ENCODE peak calls at places on chromosomes 1 and 21, in nine cellular contexts. S, Q, Y, R, O, E, I, G and M are unnamed samples. For H3K4me1, the result is how much of the 10 kb centered on the place peaks cover.

GRCh38 chr1:204319462-204319861 is 40.3 kb downstream of the PLEKHA6 start:
- DNase-seq in R (peak), Y (no peak), S (peak), Q (peak), O (no peak), G (peak), I (no peak), E (peak), M (no peak)

GRCh38 chr1:117574206-117574835 is 31.5 kb upstream of the TENT5C start:
- DNase-seq in E (no peak), O (no peak), S (peak), R (no peak), I (no peak), G (no peak), Q (no peak), Y (no peak), M (no peak)

GRCh38 chr1:75136158-75136815 is 2.1 kb downstream of the LHX8 start:
- DNase-seq in Q (no peak), S (no peak), E (peak), I (no peak), G (no peak), R (no peak), O (no peak), Y (no peak), M (no peak)

GRCh38 chr21:33478858-33479678 is 706 bp downstream of the TMEM50B start:
- DNase-seq in S (peak), R (peak), O (peak), E (peak), Q (peak), Y (no peak), G (no peak), I (peak), M (peak)

GRCh38 chr1:228274452-228275153 is 66.8 kb downstream of the OBSCN start:
- DNase-seq in S (no peak), Q (no peak), I (no peak), Y (no peak), O (peak), E (no peak), R (no peak), G (no peak), M (no peak)

GRCh38 chr1:171716620-171717019 is 25.2 kb downstream of the VAMP4 start:
- DNase-seq in Q (peak), O (no peak), G (no peak), E (peak), R (peak), Y (no peak), I (no peak), S (no peak), M (no peak)

GRCh38 chr1:161088587-161089110 is 709 bp downstream of the NECTIN4 start:
- DNase-seq in R (peak), Y (no peak), S (no peak), E (no peak), I (no peak), G (no peak), O (no peak), Q (peak), M (no peak)

GRCh38 chr1:214146523-214146922 is 134.4 kb upstream of the SMYD2 start:
- DNase-seq in E (no peak), R (no peak), S (no peak), G (no peak), Y (no peak), I (no peak), Q (peak), O (no peak), M (no peak)

GRCh38 chr1:175493999-175494336 is 249.4 kb downstream of the TNR start:
- DNase-seq in Y (no peak), O (no peak), E (no peak), S (no peak), G (no peak), I (no peak), Q (no peak), R (no peak), M (no peak)

GRCh38 chr1:55446351-55446750 is 231.2 kb upstream of the USP24 start:
- DNase-seq in O (no peak), Q (no peak), G (no peak), Y (no peak), E (peak), S (no peak), R (peak), I (no peak), M (no peak)

GRCh38 chr1:231828182-231828920 is 201.8 kb downstream of the DISC1 start:
- DNase-seq in R (peak), O (no peak), Y (no peak), S (no peak), I (no peak), G (peak), Q (peak), E (peak), M (no peak)

GRCh38 chr1:117674521-117675400 is 68.9 kb downstream of the TENT5C start:
- DNase-seq in Q (peak), Y (no peak), O (no peak), G (peak), E (no peak), S (peak), R (peak), I (peak), M (no peak)

GRCh38 chr1:162357681-162358266 is 18.9 kb downstream of the SPATA46 start:
- DNase-seq in I (no peak), S (no peak), Y (no peak), G (no peak), R (peak), Q (peak), E (peak), O (no peak), M (no peak)

GRCh38 chr1:245971711-245972085 is 535.4 kb downstream of the SMYD3 start:
- DNase-seq in G (no peak), E (peak), S (no peak), O (no peak), R (peak), I (no peak), Y (no peak), Q (no peak), M (no peak)

GRCh38 chr1:178689769-178690168 is 35.3 kb upstream of the RALGPS2 start:
- DNase-seq in G (no peak), R (peak), Y (no peak), I (no peak), E (no peak), Q (no peak), O (no peak), S (no peak), M (no peak)

DNA sequence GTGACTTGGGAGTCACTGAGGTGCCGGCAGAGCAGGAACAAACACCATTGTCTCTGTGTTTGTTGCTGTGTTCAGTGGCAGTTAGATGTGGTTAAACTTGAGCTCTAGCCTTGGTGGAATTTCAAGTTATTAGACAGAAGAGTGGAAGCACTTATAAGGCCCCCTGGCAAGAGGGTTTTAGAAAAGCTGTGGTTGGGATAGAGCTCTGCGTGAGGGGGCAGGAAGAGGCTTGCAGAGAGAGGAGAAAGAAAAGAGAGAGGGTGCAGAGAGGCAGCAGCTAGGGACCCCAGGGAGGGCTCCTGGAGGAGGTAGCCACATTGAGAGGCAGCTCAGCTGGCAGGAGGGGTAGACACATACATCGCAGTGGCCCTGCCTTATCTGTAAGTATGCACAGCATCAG is 128.2 kb downstream of the GALNT2 start:
- DNase-seq in Q (no peak), I (no peak), R (no peak), Y (no peak), S (peak), G (no peak), E (no peak), O (no peak), M (no peak)
- H3K4me3 ChIP-seq in Q (no peak), I (no peak), R (no peak), Y (no peak), S (no peak), G (no peak), E (no peak), O (no peak), M (no peak)

DNA sequence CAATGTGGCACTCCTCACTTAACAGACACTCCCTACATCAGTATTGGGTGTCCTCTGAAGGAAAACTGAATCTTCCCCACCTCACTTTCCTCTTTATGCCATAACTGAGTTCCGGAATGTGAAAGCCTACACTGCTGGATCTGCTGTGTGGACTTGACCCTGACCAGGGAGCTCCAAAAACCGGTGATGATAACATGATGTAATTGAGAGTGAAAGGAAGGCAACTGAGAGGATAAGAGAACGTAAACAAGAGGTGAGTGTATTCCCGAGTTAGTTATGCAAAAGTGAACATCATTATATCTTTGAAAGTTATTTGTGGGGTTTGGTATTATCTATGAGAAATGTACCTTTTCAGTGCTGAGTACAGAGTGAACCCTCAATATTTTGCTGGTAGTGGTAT is 1794.8 kb downstream of the MRPL39 start:
- DNase-seq in S (no peak), O (no peak), I (no peak), R (no peak), Y (no peak), G (no peak), E (no peak), Q (no peak), M (no peak)
- H3K4me1 ChIP-seq in S (under half), O (under half), I (under half), R (under half), Y (under half), G (under half), E (under half), Q (under half), M (under half)

DNA sequence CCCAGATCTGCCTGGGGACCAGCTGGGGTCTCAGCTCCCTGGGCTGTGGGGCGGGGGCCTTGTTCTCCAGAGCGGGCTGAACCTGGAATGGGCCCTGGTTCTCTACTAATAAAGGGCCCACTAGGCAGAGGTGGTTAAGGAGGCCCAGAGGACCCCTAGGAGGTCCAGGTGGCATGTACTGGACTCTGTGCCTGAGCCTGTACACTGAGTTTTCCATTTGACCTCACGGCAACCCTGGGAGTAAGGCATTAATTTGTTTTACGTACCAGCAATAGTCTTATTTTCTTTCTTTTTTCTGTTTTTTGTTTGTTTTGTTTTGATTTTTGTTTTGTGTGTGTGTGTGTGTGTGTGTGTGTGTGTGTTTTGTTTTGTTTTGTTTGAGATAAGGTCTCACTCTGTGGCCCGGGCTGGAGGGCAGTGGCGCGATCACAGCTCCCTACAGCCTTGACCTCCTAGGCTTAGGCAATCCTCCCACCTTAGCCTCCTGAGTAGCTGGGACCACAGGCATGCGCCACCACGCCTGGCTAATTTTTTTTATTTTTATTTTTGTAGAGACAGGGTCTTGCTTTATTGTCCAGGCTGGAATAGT is 19.6 kb upstream of the FAM131C start:
- DNase-seq in Y (no peak), O (no peak), I (no peak), Q (no peak), R (no peak), S (no peak), G (no peak), E (no peak), M (no peak)
- H3K27ac ChIP-seq in Y (no peak), O (no peak), I (no peak), Q (no peak), R (no peak), S (no peak), G (no peak), E (no peak), M (no peak)

GRCh38 chr1:180962178-180962577 is 49.5 kb downstream of the KIAA1614 start:
- DNase-seq in S (no peak), O (no peak), I (no peak), Q (no peak), Y (no peak), E (no peak), R (no peak), G (no peak), M (no peak)
- H3K4me3 ChIP-seq in S (no peak), O (no peak), I (no peak), Q (no peak), Y (no peak), E (no peak), R (no peak), G (no peak), M (no peak)

GRCh38 chr1:1399870-1400575 is 888 bp upstream of the CCNL2 start:
- DNase-seq in O (no peak), G (no peak), R (peak), Y (no peak), I (no peak), S (no peak), Q (peak), E (peak), M (no peak)
- H3K4me1 ChIP-seq in O (under half), G (under half), R (under half), Y (half or more), I (under half), S (half or more), Q (under half), E (under half), M (under half)